ENCODE peak calls at places on chromosomes 1 and 21, in seven cellular contexts. K is GM23338, L is PC-3, T is PC-9, D is MM.1S, B is A673, M is fibroblast of lung. I is an unnamed sample.

GRCh38 chr1:29655945-29656866 is 419.9 kb downstream of the PTPRU start:
- DNase-seq in K (peak; percentile 72), L (peak; percentile 42), T (no peak), D (no peak), B (peak; percentile 45), M (no peak), I (peak; percentile 41)

GRCh38 chr21:29152936-29153335 is 22.5 kb downstream of the MAP3K7CL start:
- DNase-seq in K (no peak), L (no peak), T (no peak), D (no peak), B (no peak), M (peak; percentile 62), I (no peak)

GRCh38 chr21:15682977-15683376 is 46.8 kb upstream of the USP25 start:
- DNase-seq in K (no peak), L (peak; percentile 66), T (peak; percentile 40), D (no peak), B (peak; percentile 9), M (peak; percentile 61), I (no peak)

GRCh38 chr1:204591473-204592090 is 75.4 kb downstream of the MDM4 start:
- DNase-seq in K (no peak), L (peak; percentile 99), T (peak; percentile 74), D (no peak), B (no peak), M (peak; percentile 71), I (no peak)

GRCh38 chr21:22490044-22490443 is 1491.8 kb downstream of the NCAM2 start:
- DNase-seq in K (no peak), L (peak; percentile 52), T (no peak), D (no peak), B (no peak), M (no peak), I (no peak)

GRCh38 chr1:58251415-58252073 is 295.0 kb downstream of the OMA1 start:
- DNase-seq in K (peak; percentile 85), L (peak; percentile 7), T (no peak), D (no peak), B (peak; percentile 61), M (no peak), I (peak; percentile 50)

GRCh38 chr1:246607466-246607865 is 41.2 kb downstream of the CNST start:
- DNase-seq in K (peak; percentile 7), L (no peak), T (no peak), D (no peak), B (no peak), M (no peak), I (no peak)

GRCh38 chr1:1680031-1680911 is 12.3 kb downstream of the SLC35E2B start:
- DNase-seq in K (no peak), L (peak; percentile 1), T (no peak), D (no peak), B (no peak), M (no peak), I (peak; percentile 18)

GRCh38 chr1:116147114-116147510 is 35.9 kb downstream of the MAB21L3 start:
- DNase-seq in K (no peak), L (no peak), T (no peak), D (no peak), B (no peak), M (no peak), I (no peak)

GRCh38 chr21:42561742-42562141 is 48.1 kb downstream of the SLC37A1 start:
- DNase-seq in K (no peak), L (no peak), T (no peak), D (peak; percentile 29), B (no peak), M (no peak), I (peak; percentile 71)

GRCh38 chr1:23619299-23620188 is 60.2 kb upstream of the ID3 start:
- DNase-seq in K (peak; percentile 86), L (peak; percentile 63), T (peak; percentile 61), D (peak; percentile 91), B (no peak), M (peak; percentile 24), I (peak; percentile 40)
- TF ChIP-seq EZH2 in K (no peak), L (no peak), T (no peak), D (no peak), B (no peak), M (peak; percentile 78), I (no peak)

GRCh38 chr1:24929091-24929875 is 793 bp downstream of the RUNX3 start:
- DNase-seq in K (peak; percentile 61), L (peak; percentile 13), T (no peak), D (peak; percentile 35), B (peak; percentile 55), M (no peak), I (no peak)
- TF ChIP-seq EZH2 in K (peak; percentile 88), L (peak; percentile 43), T (no peak), D (no peak), B (no peak), M (peak; percentile 72), I (no peak)

DNA sequence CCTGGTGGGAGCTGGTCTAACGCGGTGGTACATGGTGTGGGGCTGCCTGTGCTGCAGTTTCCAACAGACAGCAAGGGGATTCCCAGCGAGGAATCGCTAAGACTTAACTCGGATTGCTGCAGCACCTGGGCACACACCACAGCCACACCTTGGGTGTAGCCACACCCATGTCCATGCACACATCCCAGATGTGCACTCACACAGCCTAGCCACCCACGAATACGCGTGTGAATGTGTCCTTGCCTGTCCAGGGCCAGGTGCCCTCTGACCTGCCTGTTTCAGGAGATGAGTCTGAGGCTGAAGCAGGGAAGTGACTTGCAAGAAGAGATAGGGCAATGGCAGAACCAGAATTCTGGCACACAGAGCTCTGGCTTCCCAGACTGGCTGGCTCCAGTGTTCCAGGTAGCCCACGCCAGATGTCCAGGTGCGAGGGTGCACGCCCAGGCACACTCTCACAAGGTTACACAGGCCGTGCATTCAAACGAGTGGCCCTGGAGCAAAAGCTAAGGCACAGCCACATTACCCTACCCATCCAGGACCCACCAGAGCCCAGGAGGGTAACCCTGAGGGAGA is 272.7 kb downstream of the TRABD2B start:
- DNase-seq in K (no peak), L (no peak), T (no peak), D (no peak), B (no peak), M (no peak), I (no peak)
- TF ChIP-seq EZH2 in K (no peak), L (no peak), T (no peak), D (no peak), B (no peak), M (peak; percentile 38), I (no peak)

GRCh38 chr1:6210606-6211355 is 4.9 kb downstream of the RNF207 start:
- DNase-seq in K (no peak), L (no peak), T (no peak), D (no peak), B (no peak), M (no peak), I (no peak)

GRCh38 chr1:6207075-6207885 is 1.4 kb downstream of the RNF207 start:
- DNase-seq in K (no peak), L (no peak), T (no peak), D (no peak), B (no peak), M (no peak), I (no peak)

GRCh38 chr1:6207921-6208320 is 2.0 kb downstream of the RNF207 start:
- DNase-seq in K (no peak), L (no peak), T (no peak), D (no peak), B (no peak), M (no peak), I (no peak)

GRCh38 chr1:6209661-6210605 is 4.0 kb downstream of the RNF207 start:
- DNase-seq in K (peak; percentile 70), L (no peak), T (no peak), D (no peak), B (peak; percentile 48), M (no peak), I (peak; percentile 42)

DNA sequence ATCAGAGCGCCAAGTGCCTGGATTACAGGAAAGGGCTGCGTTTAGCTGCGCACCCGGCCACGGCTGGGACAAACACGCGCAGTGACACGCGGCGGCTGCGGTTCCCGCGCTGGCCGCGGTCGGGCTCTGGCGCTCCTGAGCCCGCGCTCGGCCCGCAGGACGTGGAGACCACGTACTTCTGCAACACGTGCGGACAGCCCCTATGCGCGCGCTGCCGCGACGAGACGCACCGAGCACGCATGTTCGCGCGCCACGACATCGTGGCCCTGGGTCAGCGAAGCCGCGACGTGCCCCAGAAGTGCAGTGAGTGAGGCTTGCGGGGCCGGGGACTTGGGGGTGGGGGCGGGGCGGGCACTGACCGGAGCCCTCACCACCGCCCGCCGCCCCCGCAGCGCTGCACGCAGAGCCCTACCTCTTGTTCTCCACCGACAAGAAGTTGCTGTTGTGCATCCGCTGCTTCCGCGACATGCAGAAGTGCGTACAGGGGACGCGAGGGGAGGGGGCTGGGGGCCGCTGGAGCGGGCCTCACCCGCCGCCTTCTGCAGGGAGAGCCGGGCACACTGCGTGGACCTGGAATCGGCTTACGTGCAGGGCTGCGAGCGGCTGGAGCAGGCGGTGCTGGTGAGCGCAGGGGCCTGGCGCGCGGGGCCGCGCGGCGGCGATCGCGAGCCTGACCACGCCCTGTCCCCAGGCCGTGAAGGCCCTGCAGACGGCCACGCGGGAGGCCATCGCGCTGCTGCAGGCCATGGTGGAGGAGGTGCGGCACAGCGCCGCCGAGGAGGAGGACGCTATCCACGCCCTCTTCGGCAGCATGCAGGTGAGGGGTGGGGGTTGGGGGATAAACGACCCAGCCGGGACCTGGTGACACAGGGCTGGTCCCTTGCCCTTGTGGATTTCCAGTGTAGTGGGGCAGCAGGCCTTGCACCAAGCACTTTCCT is 3.1 kb downstream of the RNF207 start:
- DNase-seq in K (peak; percentile 61), L (no peak), T (no peak), D (no peak), B (peak; percentile 79), M (peak; percentile 50), I (peak; percentile 82)
- TF ChIP-seq EZH2 in K (peak; percentile 5), L (no peak), T (no peak), D (no peak), B (no peak), M (no peak), I (no peak)

DNA sequence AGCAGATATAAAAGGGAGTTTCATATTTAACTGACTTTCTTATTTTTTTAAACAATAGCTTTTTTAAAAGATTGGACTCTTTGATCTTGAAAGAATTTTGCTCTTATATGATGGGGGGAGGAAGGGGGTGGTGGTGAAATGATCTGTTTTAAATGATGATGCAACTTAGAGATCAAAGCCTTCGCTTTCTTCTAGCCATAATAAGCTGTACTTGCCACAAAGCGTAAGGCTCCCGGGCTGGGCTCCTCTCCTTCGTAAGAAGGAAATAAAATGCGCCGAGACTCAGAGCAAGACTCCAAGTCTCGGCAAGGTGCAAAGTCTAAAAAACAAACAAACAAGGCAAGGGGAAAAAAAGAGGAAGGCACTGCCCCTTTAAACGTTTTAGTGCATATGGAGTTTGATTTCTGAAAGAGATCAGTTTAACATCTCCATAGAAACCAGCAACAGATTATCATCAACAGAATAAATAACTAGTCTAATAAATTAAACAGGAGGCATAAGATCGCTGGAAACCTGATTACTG is 3.3 kb downstream of the CASZ1 start:
- DNase-seq in K (peak; percentile 61), L (peak; percentile 46), T (peak; percentile 54), D (no peak), B (peak; percentile 56), M (peak; percentile 35), I (no peak)
- TF ChIP-seq EZH2 in K (peak; percentile 14), L (no peak), T (no peak), D (no peak), B (no peak), M (no peak), I (no peak)

I was measured in K562.